ENCODE peak calls at places on chromosomes 13 and 19, in eight cellular contexts. N is SK-N-SH, K is cardiac muscle cell, C is breast epithelium, X is AG04450, P is astrocyte of the spinal cord, D is transverse colon, O is GM06990. M is an unnamed sample.

GRCh38 chr19:48644839-48645651 is 942 bp downstream of the CA11 start:
- DNase-seq in C (peak; percentile 81), K (peak; percentile 86), X (no peak), D (peak; percentile 78), N (peak; percentile 80), P (peak; percentile 74), O (peak; percentile 65), M (peak; percentile 85)

GRCh38 chr19:2775556-2776430 is 7.3 kb downstream of the SGTA start:
- DNase-seq in X (no peak), P (peak; percentile 50), N (no peak), K (peak; percentile 54), D (peak; percentile 71), O (no peak), C (peak; percentile 59), M (no peak)

GRCh38 chr13:30431269-30431950 is 9.1 kb downstream of the UBE2L5 start:
- DNase-seq in N (no peak), C (no peak), K (no peak), O (no peak), D (no peak), X (no peak), P (peak; percentile 22), M (no peak)

GRCh38 chr13:43838909-43839308 is 40.6 kb downstream of the CCDC122 start:
- DNase-seq in D (no peak), X (no peak), N (no peak), P (no peak), O (no peak), C (no peak), K (peak; percentile 71), M (no peak)

GRCh38 chr19:13611596-13611995 is 105.3 kb upstream of the CACNA1A start:
- DNase-seq in K (no peak), O (no peak), D (no peak), P (no peak), N (no peak), X (no peak), C (no peak), M (no peak)

GRCh38 chr13:40758811-40759210 is 12.2 kb downstream of the MRPS31 start:
- DNase-seq in P (no peak), C (no peak), K (no peak), N (no peak), O (no peak), D (no peak), X (no peak), M (no peak)

GRCh38 chr19:28541602-28542393 is 671.2 kb downstream of the UQCRFS1 start:
- DNase-seq in P (no peak), N (no peak), O (no peak), C (no peak), X (no peak), D (no peak), K (no peak), M (no peak)

GRCh38 chr19:38919837-38920528 is 8.0 kb upstream of the CCER2 start:
- DNase-seq in N (peak; percentile 21), D (no peak), K (no peak), X (no peak), O (no peak), C (no peak), P (no peak), M (no peak)

GRCh38 chr13:85386424-85386823 is 412.8 kb downstream of the SLITRK6 start:
- DNase-seq in C (no peak), X (no peak), O (no peak), K (peak; percentile 8), D (no peak), N (peak; percentile 7), P (peak; percentile 8), M (no peak)

GRCh38 chr19:17829855-17830566 is 8.7 kb upstream of the INSL3 start:
- DNase-seq in X (no peak), C (no peak), P (peak; percentile 13), O (no peak), K (peak; percentile 31), D (peak; percentile 33), N (peak; percentile 96), M (peak; percentile 45)

GRCh38 chr19:37999309-38000213 is 92.6 kb downstream of the SIPA1L3 start:
- DNase-seq in O (no peak), K (peak; percentile 97), C (no peak), D (no peak), X (peak; percentile 92), P (peak; percentile 97), N (no peak), M (no peak)

DNA sequence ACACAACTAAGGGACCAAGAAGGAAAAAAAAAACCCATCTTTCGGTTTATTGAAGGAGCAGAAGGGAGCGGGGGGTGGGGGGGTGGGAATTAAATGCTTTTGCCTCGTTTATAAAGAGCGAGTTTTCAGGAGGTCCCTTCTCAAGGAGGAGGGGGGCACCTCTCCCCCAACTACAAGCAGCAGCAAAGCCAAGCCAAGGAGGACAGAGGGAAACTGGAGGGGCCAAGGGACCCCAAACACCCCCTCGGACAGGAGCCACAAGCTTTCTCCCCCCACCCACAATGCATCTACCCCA is 2.4 kb downstream of the IRF2BP1 start:
- DNase-seq in C (no peak), X (no peak), O (no peak), K (no peak), N (no peak), D (no peak), P (no peak), M (no peak)
- H3K4me3 ChIP-seq in C (no peak overlapping the region), X (no peak overlapping the region), O (no peak overlapping the region), K (no peak overlapping the region), N (peak overlapping the region; percentile 57), D (no peak overlapping the region), P (no peak overlapping the region), M (peak overlapping the region; percentile 28)

DNA sequence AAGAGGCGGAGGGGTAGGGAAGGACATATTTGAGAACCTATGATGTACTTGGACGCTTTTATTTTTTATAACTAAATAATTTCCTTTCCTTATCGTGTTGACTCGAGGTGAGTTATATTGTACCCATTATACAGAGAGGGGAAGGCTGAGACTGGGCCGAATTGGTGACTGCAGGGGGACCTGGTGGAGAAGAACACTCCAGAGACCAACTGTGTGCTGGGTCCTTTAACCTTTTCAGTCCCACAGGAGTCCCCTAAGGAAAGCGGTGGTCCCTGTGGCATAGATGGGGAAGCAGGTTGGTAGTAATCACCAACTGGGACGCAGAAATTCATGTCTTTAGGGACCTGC is 633 bp downstream of the MYH14 start:
- DNase-seq in N (no peak), O (no peak), P (no peak), C (no peak), X (no peak), K (no peak), D (no peak), M (no peak)
- H3K4me3 ChIP-seq in N (no peak overlapping the region), O (no peak overlapping the region), P (no peak overlapping the region), C (no peak overlapping the region), X (no peak overlapping the region), K (peak overlapping the region; percentile 46), D (no peak overlapping the region), M (peak overlapping the region; percentile 70)

GRCh38 chr19:1551068-1552040 is 16.8 kb downstream of the MEX3D start:
- DNase-seq in O (no peak), P (no peak), C (no peak), K (no peak), N (no peak), D (no peak), X (no peak), M (no peak)
- H3K4me3 ChIP-seq in O (no peak overlapping the region), P (no peak overlapping the region), C (no peak overlapping the region), K (no peak overlapping the region), N (no peak overlapping the region), D (no peak overlapping the region), X (no peak overlapping the region), M (no peak overlapping the region)

DNA sequence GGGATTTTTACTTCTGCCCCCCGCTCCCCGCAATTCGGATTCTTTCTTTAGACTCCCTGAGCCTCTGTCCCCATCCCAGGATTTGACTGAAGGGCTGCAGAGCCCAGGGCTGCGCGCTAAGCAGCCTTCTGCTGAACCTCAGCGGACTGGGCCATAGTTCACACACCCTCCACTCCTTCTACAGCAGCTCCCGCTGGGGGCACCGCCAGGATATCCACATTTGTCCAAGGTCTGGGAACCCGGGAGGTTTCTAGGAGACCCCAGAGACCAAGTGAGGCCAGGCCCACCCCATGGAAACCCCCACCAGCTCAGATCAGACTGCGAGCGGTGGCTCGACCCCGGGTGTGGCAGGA is 463.3 kb downstream of the ITGBL1 start:
- DNase-seq in K (no peak), N (no peak), C (no peak), P (no peak), X (no peak), D (no peak), O (no peak), M (no peak)
- H3K4me3 ChIP-seq in K (no peak overlapping the region), N (no peak overlapping the region), C (no peak overlapping the region), P (no peak overlapping the region), X (no peak overlapping the region), D (no peak overlapping the region), O (no peak overlapping the region), M (peak overlapping the region; percentile 55)

M was measured in dorsolateral prefrontal cortex.